ENCODE peak calls at places on chromosomes 16 and 17, in four cellular contexts. V is lung, L is prostate gland, H is A549. N is an unnamed sample.

GRCh38 chr17:78089557-78090281 is 38.8 kb downstream of the TMC6 start:
- DNase-seq in L (no peak), H (no peak), V (no peak), N (no peak)

GRCh38 chr16:17058471-17058870 is 412.3 kb downstream of the XYLT1 start:
- DNase-seq in L (no peak), H (no peak), V (peak), N (no peak)

GRCh38 chr17:11506635-11507034 is 91.6 kb upstream of the DNAH9 start:
- DNase-seq in V (no peak), L (no peak), H (no peak), N (no peak)

GRCh38 chr17:13030459-13031305 is 12.9 kb upstream of the ELAC2 start:
- DNase-seq in H (peak), V (peak), L (no peak), N (peak)

GRCh38 chr16:30786115-30786935 is 680 bp downstream of the ZNF629 start:
- DNase-seq in H (peak), L (no peak), V (no peak), N (peak)

GRCh38 chr17:81706757-81707624 is 3.8 kb downstream of the MRPL12 start:
- DNase-seq in V (no peak), L (no peak), H (no peak), N (no peak)

GRCh38 chr17:47717845-47718621 is 15.0 kb upstream of the TBX21 start:
- DNase-seq in V (no peak), L (no peak), H (no peak), N (peak)

GRCh38 chr17:58313815-58314705 is 14.5 kb downstream of the TSPOAP1 start:
- DNase-seq in L (no peak), V (no peak), H (no peak), N (no peak)

GRCh38 chr16:57775661-57776469 is 26.4 kb downstream of the KIFC3 start:
- DNase-seq in H (no peak), L (no peak), V (no peak), N (no peak)

GRCh38 chr16:84703671-84704070 is 3.9 kb downstream of the USP10 start:
- DNase-seq in V (no peak), H (no peak), L (no peak), N (no peak)
- H3K4me3 ChIP-seq in V (no peak), H (no peak), L (no peak), N (no peak)

GRCh38 chr16:2586241-2586640 is 48.4 kb downstream of the PDPK1 start:
- DNase-seq in V (no peak), H (no peak), L (no peak), N (no peak)
- TF ChIP-seq CTCF in V (no peak), H (no peak), L (no peak), N (no peak)

DNA sequence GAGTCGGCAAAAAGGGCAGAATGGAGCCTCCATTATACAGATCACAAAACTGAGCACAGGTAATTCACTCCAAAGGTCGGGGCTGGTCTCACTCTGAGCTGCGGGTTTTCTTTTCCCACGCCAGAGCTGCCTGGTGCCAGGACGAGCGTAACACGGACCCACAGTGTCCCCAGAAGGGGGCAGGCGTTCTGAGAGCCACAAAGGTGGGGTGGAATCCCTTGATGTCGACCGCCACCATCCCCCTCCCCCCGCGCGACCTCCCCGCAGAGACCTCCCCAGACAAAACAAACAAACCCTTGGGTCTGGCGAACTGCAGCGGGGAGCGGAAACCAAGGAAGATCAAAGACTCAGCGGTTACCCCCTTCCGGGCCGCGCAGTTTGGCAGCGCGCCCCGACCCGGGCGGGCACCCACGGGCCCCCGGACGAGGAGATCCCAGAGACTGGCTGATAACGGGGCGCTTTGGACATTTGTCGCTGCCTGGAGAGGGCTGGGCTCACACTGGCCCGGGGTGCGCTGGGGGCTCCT is 793 bp upstream of the NKD1 start:
- DNase-seq in L (peak), V (no peak), H (peak), N (no peak)
- H3K4me3 ChIP-seq in L (peak), V (peak), H (peak), N (peak)

GRCh38 chr16:20741555-20742285 is at the start of gene THUMPD1:
- DNase-seq in H (peak), L (peak), V (peak), N (peak)
- TF ChIP-seq CTCF in H (no peak), L (peak), V (no peak), N (peak)

GRCh38 chr17:29369831-29370735 is 20.1 kb upstream of the TAOK1 start:
- DNase-seq in V (peak), H (peak), L (peak), N (peak)
- H3K4me3 ChIP-seq in V (no peak), H (no peak), L (no peak), N (peak)

N was measured in AG10803.